ENCODE peak calls at places on chromosomes 11 and 22, in eight cellular contexts. R is WTC11, U is EH, W is choroid plexus epithelial cell, O is GF-D8, P is C1 segment of cervical spinal cord, Y is RWPE2, D is GOT3. S is an unnamed sample.

GRCh38 chr22:49923445-49923844 is 5.0 kb downstream of the CRELD2 start:
- DNase-seq in R (no peak), U (peak), W (no peak), O (no peak), P (no peak), Y (no peak), D (no peak), S (no peak)

GRCh38 chr11:77207618-77208313 is 79.7 kb downstream of the MYO7A start:
- DNase-seq in R (no peak), U (no peak), W (peak), O (no peak), P (no peak), Y (no peak), D (no peak), S (no peak)

GRCh38 chr11:87405843-87406242 is 368.1 kb downstream of the TMEM135 start:
- DNase-seq in R (no peak), U (no peak), W (no peak), O (no peak), P (no peak), Y (no peak), D (no peak), S (no peak)

GRCh38 chr11:70696564-70696963 is 298.2 kb downstream of the CTTN start:
- DNase-seq in R (no peak), U (no peak), W (no peak), O (no peak), P (no peak), Y (no peak), D (no peak), S (no peak)

GRCh38 chr11:34560511-34560910 is 46.9 kb upstream of the ELF5 start:
- DNase-seq in R (no peak), U (no peak), W (no peak), O (no peak), P (no peak), Y (no peak), D (no peak), S (no peak)

GRCh38 chr11:114080219-114080618 is 20.7 kb downstream of the ZBTB16 start:
- DNase-seq in R (no peak), U (no peak), W (peak), O (no peak), P (no peak), Y (no peak), D (no peak), S (peak)

GRCh38 chr22:41380993-41381328 is 781 bp upstream of the TEF start:
- DNase-seq in R (no peak), U (peak), W (peak), O (no peak), P (no peak), Y (no peak), D (peak), S (peak)

GRCh38 chr11:19974886-19975285 is 185.4 kb downstream of the DBX1 start:
- DNase-seq in R (no peak), U (no peak), W (no peak), O (no peak), P (no peak), Y (no peak), D (no peak), S (no peak)

GRCh38 chr22:38235240-38235850 is 33.6 kb downstream of the MAFF start:
- DNase-seq in R (no peak), U (no peak), W (no peak), O (no peak), P (no peak), Y (no peak), D (no peak), S (no peak)

GRCh38 chr11:106668147-106668546 is 350.1 kb downstream of the GUCY1A2 start:
- DNase-seq in R (no peak), U (peak), W (peak), O (no peak), P (no peak), Y (no peak), D (no peak), S (peak)

GRCh38 chr11:124867700-124868099 is 2.5 kb downstream of the ROBO3 start:
- DNase-seq in R (peak), U (peak), W (peak), O (no peak), P (no peak), Y (no peak), D (no peak), S (peak)

GRCh38 chr22:22167791-22168189 is 76.8 kb upstream of the VPREB1 start:
- DNase-seq in R (no peak), U (no peak), W (no peak), O (peak), P (no peak), Y (no peak), D (no peak), S (no peak)

GRCh38 chr11:46308632-46309419 is 31.4 kb downstream of the CREB3L1 start:
- DNase-seq in R (peak), U (peak), W (peak), O (no peak), P (no peak), Y (peak), D (peak), S (peak)

GRCh38 chr11:77723024-77723423 is 85.4 kb upstream of the CLNS1A start:
- DNase-seq in R (no peak), U (no peak), W (no peak), O (no peak), P (no peak), Y (no peak), D (no peak), S (no peak)

GRCh38 chr11:16788141-16789060 is 50.0 kb downstream of the C11orf58 start:
- DNase-seq in R (peak), U (peak), W (peak), O (no peak), P (peak), Y (peak), D (peak), S (peak)